ENCODE peak calls at places on chromosomes 6 and 20, in eight cellular contexts. K is hepatocyte; P is fibroblast of lung; I is transverse colon; T is CD4-positive, CD25-positive, alpha-beta regulatory T cell; R is adrenal gland; N is BJ; Q is heart left ventricle. B is an unnamed sample.

GRCh38 chr6:106608080-106608668 is 21.1 kb downstream of the RTN4IP1 start:
- DNase-seq in K (peak; percentile 70), P (peak; percentile 59), I (peak; percentile 12), T (peak; percentile 85), R (no peak), N (no peak), Q (no peak), B (peak; percentile 30)

GRCh38 chr6:26475823-26476729 is 18.3 kb downstream of the BTN2A1 start:
- DNase-seq in K (no peak), P (peak; percentile 9), I (no peak), T (no peak), R (no peak), N (no peak), Q (no peak), B (peak; percentile 13)

GRCh38 chr20:58697201-58697866 is 4.7 kb downstream of the NPEPL1 start:
- DNase-seq in K (no peak), P (no peak), I (peak; percentile 4), T (no peak), R (no peak), N (no peak), Q (peak; percentile 7), B (no peak)

GRCh38 chr6:170497845-170498281 is 55.2 kb downstream of the PSMB1 start:
- DNase-seq in K (no peak), P (no peak), I (no peak), T (no peak), R (no peak), N (no peak), Q (no peak), B (peak; percentile 76)

GRCh38 chr6:113888493-113888892 is 31.3 kb downstream of the MARCKS start:
- DNase-seq in K (no peak), P (no peak), I (no peak), T (no peak), R (no peak), N (no peak), Q (no peak), B (no peak)

GRCh38 chr6:65922049-65922448 is 215.0 kb upstream of the EYS start:
- DNase-seq in K (no peak), P (no peak), I (no peak), T (no peak), R (no peak), N (no peak), Q (no peak), B (no peak)

GRCh38 chr6:167098825-167099225 is 24.1 kb upstream of the CCR6 start:
- DNase-seq in K (no peak), P (no peak), I (no peak), T (no peak), R (no peak), N (no peak), Q (no peak), B (no peak)

GRCh38 chr20:47379433-47380150 is 23.1 kb upstream of the ZMYND8 start:
- DNase-seq in K (peak; percentile 29), P (peak; percentile 78), I (no peak), T (no peak), R (no peak), N (no peak), Q (no peak), B (no peak)

GRCh38 chr6:42230320-42231034 is 12.8 kb upstream of the MRPS10 start:
- DNase-seq in K (no peak), P (peak; percentile 47), I (no peak), T (no peak), R (no peak), N (no peak), Q (no peak), B (peak; percentile 73)

GRCh38 chr6:125944434-125944816 is 12.1 kb upstream of the HINT3 start:
- DNase-seq in K (peak; percentile 72), P (peak; percentile 87), I (peak; percentile 78), T (no peak), R (peak; percentile 90), N (no peak), Q (peak; percentile 68), B (no peak)

GRCh38 chr6:41427642-41428401 is 92.4 kb downstream of the NCR2 start:
- DNase-seq in K (peak; percentile 78), P (no peak), I (peak; percentile 63), T (no peak), R (no peak), N (no peak), Q (peak; percentile 47), B (peak; percentile 93)

GRCh38 chr20:706366-706885 is 30.8 kb upstream of the SCRT2 start:
- DNase-seq in K (no peak), P (no peak), I (no peak), T (no peak), R (no peak), N (no peak), Q (no peak), B (no peak)

GRCh38 chr6:118743744-118744143 is 92.4 kb upstream of the CEP85L start:
- DNase-seq in K (no peak), P (peak; percentile 78), I (no peak), T (no peak), R (no peak), N (no peak), Q (no peak), B (no peak)

GRCh38 chr6:149922642-149923326 is at the start of gene RAET1G:
- DNase-seq in K (peak; percentile 91), P (peak; percentile 95), I (peak; percentile 86), T (peak; percentile 89), R (peak; percentile 97), N (peak; percentile 61), Q (peak; percentile 93), B (peak; percentile 97)

GRCh38 chr20:62117362-62117646 is 5.0 kb upstream of the LSM14B start:
- DNase-seq in K (no peak), P (no peak), I (no peak), T (no peak), R (no peak), N (no peak), Q (no peak), B (no peak)
- H3K4me3 ChIP-seq in K (no peak overlapping the region), P (no peak overlapping the region), I (no peak overlapping the region), T (peak overlapping the region; percentile 23), R (no peak overlapping the region), N (no peak overlapping the region), Q (no peak overlapping the region), B (no peak overlapping the region)

GRCh38 chr20:32164984-32165735 is 42.4 kb downstream of the PLAGL2 start:
- DNase-seq in K (no peak), P (no peak), I (no peak), T (no peak), R (peak; percentile 49), N (no peak), Q (no peak), B (no peak)

GRCh38 chr20:32163951-32164350 is 43.6 kb downstream of the PLAGL2 start:
- DNase-seq in K (no peak), P (no peak), I (no peak), T (no peak), R (no peak), N (no peak), Q (no peak), B (no peak)

GRCh38 chr20:32167552-32167951 is 40.0 kb downstream of the PLAGL2 start:
- DNase-seq in K (no peak), P (no peak), I (no peak), T (no peak), R (peak; percentile 49), N (no peak), Q (no peak), B (no peak)

GRCh38 chr20:32168184-32168910 is 39.2 kb downstream of the PLAGL2 start:
- DNase-seq in K (no peak), P (peak; percentile 48), I (no peak), T (no peak), R (peak; percentile 27), N (no peak), Q (no peak), B (peak; percentile 77)

DNA sequence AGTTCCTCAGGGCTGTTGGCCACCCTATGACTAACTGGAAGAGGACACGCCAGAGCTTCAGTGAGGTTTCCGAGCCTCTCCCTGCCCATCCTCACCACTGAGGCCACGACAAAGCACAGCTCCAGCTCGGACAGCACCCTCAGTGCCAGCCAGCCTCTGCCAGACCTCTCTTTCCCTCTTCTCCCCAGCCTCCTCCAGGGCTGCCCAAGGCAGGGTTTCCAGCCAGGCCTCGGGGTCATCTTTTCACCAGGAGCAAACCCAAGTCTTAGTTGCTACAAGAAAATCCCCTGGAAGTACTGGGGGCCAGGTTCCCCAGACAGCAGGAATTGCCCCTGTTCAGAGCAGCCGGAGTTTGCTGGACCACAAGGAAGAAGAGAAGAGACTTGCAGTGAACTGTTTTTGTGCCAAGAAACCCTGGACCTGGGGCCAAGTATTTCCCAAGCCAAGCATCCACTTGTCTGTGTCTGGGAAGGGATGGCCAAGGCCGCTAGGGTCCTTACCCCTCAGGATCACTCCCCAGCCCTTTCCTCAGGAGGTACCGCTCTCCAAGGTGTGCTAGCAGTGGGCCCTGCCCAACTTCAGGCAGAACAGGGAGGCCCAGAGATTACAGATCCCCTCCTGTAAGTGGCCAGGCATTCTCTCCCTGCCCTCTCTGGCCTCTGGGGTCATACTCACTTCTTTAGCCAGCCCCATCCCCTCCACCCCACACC is 41.6 kb downstream of the PLAGL2 start:
- DNase-seq in K (no peak), P (no peak), I (no peak), T (no peak), R (peak; percentile 39), N (no peak), Q (no peak), B (no peak)
- H3K36me3 ChIP-seq in K (no peaks in the 10 kb centered on the region), P (peaks cover 14% of the 10 kb centered on the region), I (no peaks in the 10 kb centered on the region), T (peaks cover 49% of the 10 kb centered on the region), R (no peaks in the 10 kb centered on the region), N (peaks cover 30% of the 10 kb centered on the region), Q (peaks cover 66% of the 10 kb centered on the region), B (peaks cover 43% of the 10 kb centered on the region)

GRCh38 chr20:1995531-1996310 is 1.9 kb upstream of the PDYN start:
- DNase-seq in K (no peak), P (no peak), I (no peak), T (no peak), R (peak; percentile 7), N (no peak), Q (no peak), B (no peak)

GRCh38 chr20:1994627-1995026 is 769 bp upstream of the PDYN start:
- DNase-seq in K (no peak), P (no peak), I (no peak), T (no peak), R (peak; percentile 4), N (no peak), Q (no peak), B (no peak)

GRCh38 chr20:1987826-1988225 is 6.0 kb downstream of the PDYN start:
- DNase-seq in K (no peak), P (no peak), I (no peak), T (no peak), R (no peak), N (no peak), Q (no peak), B (no peak)

GRCh38 chr20:1993986-1994385 is at the start of gene PDYN:
- DNase-seq in K (no peak), P (no peak), I (no peak), T (no peak), R (no peak), N (no peak), Q (no peak), B (peak; percentile 68)

DNA sequence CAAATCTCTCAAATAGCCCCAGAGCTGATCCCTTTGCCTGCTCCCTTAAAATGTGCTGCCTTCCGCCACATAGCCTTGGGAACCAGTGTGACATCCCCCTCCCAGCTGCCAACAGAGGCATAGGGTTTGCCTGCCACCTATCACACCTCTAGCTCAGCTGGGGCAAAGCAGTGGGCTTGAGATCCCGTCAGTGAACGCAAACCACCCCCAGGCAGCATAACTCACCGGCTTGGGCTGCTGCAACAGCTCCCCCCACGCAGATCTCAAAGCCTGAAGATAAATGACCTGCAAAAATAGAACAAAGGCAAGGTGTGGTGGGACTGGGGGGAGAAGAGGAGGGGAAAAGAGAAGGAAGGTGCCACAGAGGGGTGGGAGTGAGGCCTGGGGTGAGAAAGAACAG is 1.5 kb downstream of the PDYN start:
- DNase-seq in K (no peak), P (no peak), I (no peak), T (no peak), R (peak; percentile 5), N (no peak), Q (no peak), B (peak; percentile 56)
- H3K27me3 ChIP-seq in K (peaks cover 48% of the 10 kb centered on the region), P (peaks cover 27% of the 10 kb centered on the region), I (peaks cover 57% of the 10 kb centered on the region), T (no peaks in the 10 kb centered on the region), R (peaks cover 4% of the 10 kb centered on the region), N (peaks cover 32% of the 10 kb centered on the region), Q (peaks cover 6% of the 10 kb centered on the region), B (no peaks in the 10 kb centered on the region)

GRCh38 chr6:56671651-56672461 is 29.2 kb upstream of the DST start:
- DNase-seq in K (peak; percentile 48), P (peak; percentile 59), I (peak; percentile 38), T (no peak), R (peak; percentile 65), N (no peak), Q (no peak), B (no peak)
- H3K4me3 ChIP-seq in K (no peak overlapping the region), P (no peak overlapping the region), I (no peak overlapping the region), T (no peak overlapping the region), R (no peak overlapping the region), N (no peak overlapping the region), Q (no peak overlapping the region), B (no peak overlapping the region)

B was measured in H7.